ENCODE peak calls at places on chromosomes 6 and 20, in four cellular contexts. D, I, O and J are unnamed samples.

GRCh38 chr6:37607949-37608348 is 89.7 kb downstream of the MDGA1 start:
- DNase-seq in D (no peak), I (no peak), O (no peak), J (no peak)

GRCh38 chr20:41261790-41262717 is 55.5 kb downstream of the ZHX3 start:
- DNase-seq in D (no peak), I (no peak), O (no peak), J (no peak)

GRCh38 chr6:62390413-62390812 is 104.4 kb upstream of the KHDRBS2 start:
- DNase-seq in D (no peak), I (no peak), O (no peak), J (no peak)

GRCh38 chr6:157981132-157981394 is 600 bp upstream of the SYNJ2 start:
- DNase-seq in D (no peak), I (no peak), O (no peak), J (no peak)

GRCh38 chr6:63456734-63457133 is 115.5 kb upstream of the LOC128125822 start:
- DNase-seq in D (no peak), I (no peak), O (no peak), J (no peak)

GRCh38 chr20:46192376-46192944 is 74.3 kb downstream of the CD40 start:
- DNase-seq in D (no peak), I (no peak), O (no peak), J (no peak)

GRCh38 chr6:157597461-157598312 is 216.7 kb downstream of the ZDHHC14 start:
- DNase-seq in D (no peak), I (peak), O (peak), J (peak)

GRCh38 chr20:43959079-43959919 is 44.6 kb downstream of the TOX2 start:
- DNase-seq in D (peak), I (peak), O (no peak), J (no peak)

GRCh38 chr20:50286609-50287008 is 96.0 kb downstream of the CEBPB start:
- DNase-seq in D (no peak), I (no peak), O (peak), J (peak)

GRCh38 chr20:23039136-23039875 is 4.2 kb downstream of the SSTR4 start:
- DNase-seq in D (no peak), I (no peak), O (no peak), J (no peak)

GRCh38 chr6:111727798-111728197 is 122.1 kb upstream of the TRAF3IP2 start:
- DNase-seq in D (no peak), I (no peak), O (no peak), J (no peak)

GRCh38 chr6:63465750-63466149 is 106.5 kb upstream of the LOC128125822 start:
- DNase-seq in D (no peak), I (no peak), O (no peak), J (no peak)

GRCh38 chr20:37968726-37969401 is 64.4 kb downstream of the TTI1 start:
- DNase-seq in D (peak), I (no peak), O (no peak), J (no peak)

GRCh38 chr20:22371843-22372242 is 212.5 kb downstream of the FOXA2 start:
- DNase-seq in D (no peak), I (no peak), O (no peak), J (peak)

GRCh38 chr20:61601361-61601760 is 349.3 kb downstream of the CDH4 start:
- DNase-seq in D (no peak), I (no peak), O (no peak), J (no peak)

GRCh38 chr6:74731204-74731603 is 474.6 kb downstream of the COL12A1 start:
- DNase-seq in D (peak), I (no peak), O (no peak), J (no peak)

GRCh38 chr6:110093981-110094380 is 85.5 kb downstream of the WASF1 start:
- DNase-seq in D (no peak), I (no peak), O (no peak), J (no peak)

GRCh38 chr20:8155229-8155628 is 23.2 kb downstream of the PLCB1 start:
- DNase-seq in D (no peak), I (no peak), O (no peak), J (no peak)

GRCh38 chr20:45985573-45985972 is 13.6 kb upstream of the ZNF335 start:
- DNase-seq in D (no peak), I (no peak), O (no peak), J (no peak)

GRCh38 chr6:24125980-24126379 is at the start of gene NRSN1:
- DNase-seq in D (peak), I (no peak), O (no peak), J (no peak)

GRCh38 chr20:50592282-50593004 is 82.3 kb downstream of the PTPN1 start:
- DNase-seq in D (no peak), I (no peak), O (no peak), J (no peak)

GRCh38 chr6:98946877-98947410 is 802 bp downstream of the FBXL4 start:
- DNase-seq in D (peak), I (no peak), O (peak), J (peak)

GRCh38 chr6:35663447-35664235 is 25.1 kb downstream of the FKBP5 start:
- DNase-seq in D (no peak), I (no peak), O (no peak), J (no peak)

GRCh38 chr6:42898891-42899361 is 16.9 kb upstream of the PTCRA start:
- DNase-seq in D (peak), I (peak), O (peak), J (no peak)

GRCh38 chr20:17613328-17614175 is 43.7 kb downstream of the DSTN start:
- DNase-seq in D (no peak), I (no peak), O (peak), J (no peak)

GRCh38 chr6:133918208-133918930 is 29.5 kb downstream of the TCF21 start:
- DNase-seq in D (no peak), I (no peak), O (no peak), J (no peak)

GRCh38 chr6:130587778-130588520 is 222.1 kb downstream of the TMEM200A start:
- DNase-seq in D (no peak), I (no peak), O (no peak), J (no peak)

GRCh38 chr6:18990313-18990978 is 603.3 kb downstream of the RNF144B start:
- DNase-seq in D (peak), I (no peak), O (no peak), J (peak)